ENCODE peak calls at places on chromosomes 13 and 19, in eight cellular contexts. H is T-helper 17 cell, T is KBM-7, Q is GM12864, I is activated B cell treated with CpG ODN at 0.5 μM for 24 hours, A is T-helper 1 cell, O is AG08395, W is progenitor cell of endocrine pancreas. Y is an unnamed sample.

GRCh38 chr19:41192574-41193419 is at the start of gene CYP2S1:
- DNase-seq in A (no peak), I (no peak), W (peak; percentile 52), H (no peak), T (peak; percentile 65), O (no peak), Q (no peak), Y (peak; percentile 34)

GRCh38 chr19:53537126-53537522 is 821 bp upstream of the ZNF331 start:
- DNase-seq in O (no peak), H (no peak), A (no peak), T (no peak), Q (no peak), I (no peak), W (no peak), Y (no peak)

GRCh38 chr19:51327066-51327985 is 14.6 kb downstream of the VSIG10L start:
- DNase-seq in H (peak; percentile 35), W (no peak), T (peak; percentile 42), O (peak; percentile 70), A (peak; percentile 35), Q (no peak), I (no peak), Y (no peak)

GRCh38 chr13:100520936-100521765 is 67.4 kb downstream of the GGACT start:
- DNase-seq in I (no peak), H (no peak), T (no peak), A (no peak), W (no peak), O (peak; percentile 13), Q (no peak), Y (no peak)

GRCh38 chr13:43744630-43745029 is 42.1 kb downstream of the ENOX1 start:
- DNase-seq in I (no peak), Q (no peak), T (no peak), A (no peak), O (no peak), H (no peak), W (no peak), Y (no peak)

GRCh38 chr19:42247631-42248199 is 5.3 kb upstream of the GSK3A start:
- DNase-seq in H (no peak), T (no peak), I (no peak), A (no peak), W (no peak), O (no peak), Q (no peak), Y (no peak)

GRCh38 chr13:69553976-69554375 is 553.6 kb upstream of the ATXN8OS start:
- DNase-seq in I (no peak), A (no peak), O (no peak), T (no peak), H (no peak), Q (no peak), W (no peak), Y (no peak)

GRCh38 chr13:30824651-30825050 is 81.4 kb upstream of the MEDAG start:
- DNase-seq in I (no peak), A (no peak), T (no peak), Q (no peak), O (no peak), H (no peak), W (no peak), Y (no peak)

GRCh38 chr13:59809564-59809963 is 354.2 kb downstream of the DIAPH3 start:
- DNase-seq in T (no peak), I (no peak), H (no peak), Q (no peak), O (no peak), A (no peak), W (no peak), Y (no peak)

GRCh38 chr19:41925208-41926003 is 2.8 kb downstream of the ERFL start:
- DNase-seq in H (no peak), A (no peak), Q (no peak), O (no peak), W (no peak), I (no peak), T (no peak), Y (no peak)